ENCODE peak calls at places on chromosomes 5 and 9, in four cellular contexts. One of them, this sample, is unnamed.

GRCh38 chr5:82155305-82155704 is 122.8 kb downstream of the RPS23 start:
- DNase-seq in BJ: no peak
- DNase-seq in CD4-positive, CD25-positive, alpha-beta regulatory T cell: no peak
- DNase-seq in mesenchymal stem cell: no peak
- DNase-seq in this sample: no peak

GRCh38 chr9:16257604-16258003 is 612.9 kb downstream of the BNC2 start:
- DNase-seq in BJ: no peak
- DNase-seq in CD4-positive, CD25-positive, alpha-beta regulatory T cell: no peak
- DNase-seq in mesenchymal stem cell: peak
- DNase-seq in this sample: no peak

GRCh38 chr5:10599828-10600227 is 36.0 kb downstream of the ANKRD33B start:
- DNase-seq in BJ: peak
- DNase-seq in CD4-positive, CD25-positive, alpha-beta regulatory T cell: no peak
- DNase-seq in mesenchymal stem cell: peak
- DNase-seq in this sample: peak

GRCh38 chr5:152142845-152143469 is 218.3 kb upstream of the GLRA1 start:
- DNase-seq in BJ: no peak
- DNase-seq in CD4-positive, CD25-positive, alpha-beta regulatory T cell: peak
- DNase-seq in mesenchymal stem cell: peak
- DNase-seq in this sample: no peak

GRCh38 chr5:159043551-159043950 is 56.2 kb downstream of the EBF1 start:
- DNase-seq in BJ: no peak
- DNase-seq in CD4-positive, CD25-positive, alpha-beta regulatory T cell: no peak
- DNase-seq in mesenchymal stem cell: no peak
- DNase-seq in this sample: no peak

GRCh38 chr9:133304477-133305377 is 29.7 kb upstream of the ABO start:
- DNase-seq in BJ: no peak
- DNase-seq in CD4-positive, CD25-positive, alpha-beta regulatory T cell: no peak
- DNase-seq in mesenchymal stem cell: no peak
- DNase-seq in this sample: no peak

GRCh38 chr9:16469184-16469583 is 401.3 kb downstream of the BNC2 start:
- DNase-seq in BJ: no peak
- DNase-seq in CD4-positive, CD25-positive, alpha-beta regulatory T cell: no peak
- DNase-seq in mesenchymal stem cell: no peak
- DNase-seq in this sample: no peak

GRCh38 chr5:178291161-178291561 is 58.6 kb upstream of the PHYKPL start:
- DNase-seq in BJ: no peak
- DNase-seq in CD4-positive, CD25-positive, alpha-beta regulatory T cell: no peak
- DNase-seq in mesenchymal stem cell: no peak
- DNase-seq in this sample: no peak

GRCh38 chr5:126422994-126423788 is at the start of gene GRAMD2B:
- DNase-seq in BJ: peak
- DNase-seq in CD4-positive, CD25-positive, alpha-beta regulatory T cell: peak
- DNase-seq in mesenchymal stem cell: peak
- DNase-seq in this sample: peak

GRCh38 chr5:34490501-34491250 is 165.5 kb upstream of the RAI14 start:
- DNase-seq in BJ: no peak
- DNase-seq in CD4-positive, CD25-positive, alpha-beta regulatory T cell: no peak
- DNase-seq in mesenchymal stem cell: peak
- DNase-seq in this sample: no peak

GRCh38 chr9:110152704-110153374 is 55.1 kb downstream of the C9orf152 start:
- DNase-seq in BJ: no peak
- DNase-seq in CD4-positive, CD25-positive, alpha-beta regulatory T cell: peak
- DNase-seq in mesenchymal stem cell: peak
- DNase-seq in this sample: no peak

GRCh38 chr9:110146371-110146770 is 61.6 kb downstream of the C9orf152 start:
- DNase-seq in BJ: no peak
- DNase-seq in CD4-positive, CD25-positive, alpha-beta regulatory T cell: no peak
- DNase-seq in mesenchymal stem cell: no peak
- DNase-seq in this sample: no peak

GRCh38 chr9:110153431-110153830 is 54.5 kb downstream of the C9orf152 start:
- DNase-seq in BJ: no peak
- DNase-seq in CD4-positive, CD25-positive, alpha-beta regulatory T cell: no peak
- DNase-seq in mesenchymal stem cell: no peak
- DNase-seq in this sample: no peak

GRCh38 chr9:110148384-110148783 is 59.6 kb downstream of the C9orf152 start:
- DNase-seq in BJ: no peak
- DNase-seq in CD4-positive, CD25-positive, alpha-beta regulatory T cell: peak
- DNase-seq in mesenchymal stem cell: peak
- DNase-seq in this sample: no peak

DNA sequence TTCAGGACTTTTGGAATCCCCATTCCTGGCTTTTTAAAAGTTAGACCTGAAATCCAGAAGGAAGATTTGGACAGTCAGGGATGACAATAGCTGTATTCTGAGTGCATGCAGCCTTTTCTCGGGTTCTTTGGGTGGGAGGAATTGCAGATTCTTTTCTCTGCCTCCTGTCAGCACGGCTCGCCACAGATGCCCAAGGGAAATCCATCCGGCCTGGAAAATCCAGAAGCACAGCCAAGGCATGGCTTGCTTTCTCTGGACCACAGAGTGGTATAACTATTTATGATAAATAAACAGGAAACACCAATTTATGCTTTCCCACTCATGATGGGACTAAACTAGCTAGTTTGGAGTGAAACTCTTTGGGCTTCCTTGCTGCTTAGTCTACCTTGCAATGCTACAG is 59.1 kb downstream of the C9orf152 start:
- DNase-seq in BJ: no peak
- DNase-seq in CD4-positive, CD25-positive, alpha-beta regulatory T cell: no peak
- DNase-seq in mesenchymal stem cell: peak
- DNase-seq in this sample: peak
- H3K4me3 ChIP-seq in BJ: no peak
- H3K4me3 ChIP-seq in CD4-positive, CD25-positive, alpha-beta regulatory T cell: peak
- H3K4me3 ChIP-seq in mesenchymal stem cell: no peak
- H3K4me3 ChIP-seq in this sample: no peak

DNA sequence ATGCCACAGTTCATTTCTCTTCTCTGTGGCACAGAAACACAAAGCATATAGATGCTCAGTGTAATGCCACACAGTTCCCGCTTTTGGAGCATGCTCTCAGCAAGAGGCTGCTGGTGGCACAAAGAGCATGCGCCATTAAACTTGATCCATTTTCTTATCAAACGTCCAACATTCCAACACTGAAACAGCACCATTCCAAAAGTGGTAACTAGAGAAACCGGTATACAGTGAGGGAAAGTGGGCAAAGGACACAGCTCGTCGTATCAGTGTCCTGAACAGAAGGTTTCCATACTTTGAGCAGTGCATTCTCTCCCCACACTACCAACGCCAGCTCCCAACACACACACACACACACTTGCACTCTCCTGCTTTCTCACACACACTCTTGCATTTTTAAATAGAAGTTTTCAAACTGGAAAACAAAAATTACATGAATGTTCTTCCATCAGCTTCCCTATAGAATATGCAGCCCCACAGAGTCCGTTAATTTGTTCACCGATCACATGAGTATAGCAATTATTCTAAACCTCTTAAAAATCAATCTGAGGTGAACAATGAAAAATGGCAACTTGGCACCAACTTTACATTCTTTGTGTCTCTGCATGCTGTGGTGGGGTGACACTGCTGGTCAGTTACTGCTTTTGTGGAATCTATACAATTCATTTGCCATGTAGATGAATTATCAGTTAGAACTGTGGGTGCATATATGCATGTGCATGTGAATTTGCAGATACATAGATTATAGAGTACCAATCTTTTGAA is 5.8 kb downstream of the NFIB start:
- DNase-seq in BJ: no peak
- DNase-seq in CD4-positive, CD25-positive, alpha-beta regulatory T cell: no peak
- DNase-seq in mesenchymal stem cell: no peak
- DNase-seq in this sample: no peak
- H3K4me3 ChIP-seq in BJ: no peak
- H3K4me3 ChIP-seq in CD4-positive, CD25-positive, alpha-beta regulatory T cell: no peak
- H3K4me3 ChIP-seq in mesenchymal stem cell: no peak
- H3K4me3 ChIP-seq in this sample: peak

GRCh38 chr9:123679330-123679987 is 250.5 kb downstream of the DENND1A start:
- DNase-seq in BJ: peak
- DNase-seq in CD4-positive, CD25-positive, alpha-beta regulatory T cell: peak
- DNase-seq in mesenchymal stem cell: peak
- DNase-seq in this sample: no peak

GRCh38 chr9:123680382-123680781 is 249.5 kb downstream of the DENND1A start:
- DNase-seq in BJ: no peak
- DNase-seq in CD4-positive, CD25-positive, alpha-beta regulatory T cell: no peak
- DNase-seq in mesenchymal stem cell: no peak
- DNase-seq in this sample: no peak

GRCh38 chr9:123682746-123683145 is 247.2 kb downstream of the DENND1A start:
- DNase-seq in BJ: no peak
- DNase-seq in CD4-positive, CD25-positive, alpha-beta regulatory T cell: no peak
- DNase-seq in mesenchymal stem cell: no peak
- DNase-seq in this sample: no peak

GRCh38 chr9:123678038-123678877 is 251.7 kb downstream of the DENND1A start:
- DNase-seq in BJ: no peak
- DNase-seq in CD4-positive, CD25-positive, alpha-beta regulatory T cell: no peak
- DNase-seq in mesenchymal stem cell: no peak
- DNase-seq in this sample: no peak

GRCh38 chr9:123678878-123679329 is 251.0 kb downstream of the DENND1A start:
- DNase-seq in BJ: no peak
- DNase-seq in CD4-positive, CD25-positive, alpha-beta regulatory T cell: no peak
- DNase-seq in mesenchymal stem cell: peak
- DNase-seq in this sample: no peak
- H3K4me3 ChIP-seq in BJ: no peak
- H3K4me3 ChIP-seq in CD4-positive, CD25-positive, alpha-beta regulatory T cell: no peak
- H3K4me3 ChIP-seq in mesenchymal stem cell: no peak
- H3K4me3 ChIP-seq in this sample: no peak

GRCh38 chr9:92739346-92740014 is 25.2 kb downstream of the BICD2 start:
- DNase-seq in BJ: no peak
- DNase-seq in CD4-positive, CD25-positive, alpha-beta regulatory T cell: no peak
- DNase-seq in mesenchymal stem cell: no peak
- DNase-seq in this sample: no peak

GRCh38 chr9:92740015-92740408 is 24.6 kb downstream of the BICD2 start:
- DNase-seq in BJ: no peak
- DNase-seq in CD4-positive, CD25-positive, alpha-beta regulatory T cell: no peak
- DNase-seq in mesenchymal stem cell: no peak
- DNase-seq in this sample: no peak

GRCh38 chr9:92740446-92740961 is 24.1 kb downstream of the BICD2 start:
- DNase-seq in BJ: no peak
- DNase-seq in CD4-positive, CD25-positive, alpha-beta regulatory T cell: no peak
- DNase-seq in mesenchymal stem cell: no peak
- DNase-seq in this sample: no peak

GRCh38 chr9:92738661-92739081 is 26.0 kb downstream of the BICD2 start:
- DNase-seq in BJ: no peak
- DNase-seq in CD4-positive, CD25-positive, alpha-beta regulatory T cell: no peak
- DNase-seq in mesenchymal stem cell: no peak
- DNase-seq in this sample: peak

DNA sequence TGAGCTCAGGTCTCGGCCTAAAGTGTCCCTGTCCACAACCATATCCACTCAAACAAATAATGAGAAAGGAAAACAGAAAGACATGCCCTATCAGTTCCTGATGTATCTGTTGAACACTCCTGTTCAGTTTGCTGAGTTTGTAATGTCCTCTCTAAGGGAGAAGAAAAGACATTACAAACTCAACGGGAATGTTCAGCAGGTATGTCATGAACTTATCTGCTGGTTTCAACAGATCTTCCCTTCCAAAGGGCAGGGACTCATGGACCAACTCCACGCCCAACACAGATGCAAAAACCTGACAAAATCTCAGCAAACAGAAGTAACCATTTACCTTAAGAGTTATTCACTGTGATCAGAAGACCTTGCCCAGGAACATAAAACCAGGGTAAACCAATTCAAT is 23.7 kb downstream of the BICD2 start:
- DNase-seq in BJ: no peak
- DNase-seq in CD4-positive, CD25-positive, alpha-beta regulatory T cell: no peak
- DNase-seq in mesenchymal stem cell: no peak
- DNase-seq in this sample: no peak
- H3K4me3 ChIP-seq in BJ: no peak
- H3K4me3 ChIP-seq in CD4-positive, CD25-positive, alpha-beta regulatory T cell: no peak
- H3K4me3 ChIP-seq in mesenchymal stem cell: no peak
- H3K4me3 ChIP-seq in this sample: no peak

This sample was measured in skeletal muscle cell.